ENCODE peak calls at places on chromosomes 2 and 18, in nine cellular contexts. One of them, this sample, is unnamed.

GRCh38 chr2:128322651-128323491 is 4.2 kb upstream of the HS6ST1 start:
- DNase-seq in fibroblast of pulmonary artery: no peak
- DNase-seq in OCI-M1: no peak
- DNase-seq in SK-N-SH: peak; percentile 49
- DNase-seq in lower leg skin: no peak
- DNase-seq in KBM-7: no peak
- DNase-seq in germinal center: no peak
- DNase-seq in right cardiac atrium: peak; percentile 81
- DNase-seq in activated naive CD8-positive, alpha-beta T cell treated with anti-CD3 and anti-CD28 coated beads for 36 hours: no peak
- DNase-seq in this sample: no peak

GRCh38 chr2:109369671-109370191 is 240.7 kb downstream of the SH3RF3 start:
- DNase-seq in fibroblast of pulmonary artery: no peak
- DNase-seq in OCI-M1: no peak
- DNase-seq in SK-N-SH: no peak
- DNase-seq in lower leg skin: no peak
- DNase-seq in KBM-7: no peak
- DNase-seq in germinal center: no peak
- DNase-seq in right cardiac atrium: no peak
- DNase-seq in activated naive CD8-positive, alpha-beta T cell treated with anti-CD3 and anti-CD28 coated beads for 36 hours: no peak
- DNase-seq in this sample: no peak

GRCh38 chr2:166375205-166375735 is 474 bp downstream of the SCN9A start:
- DNase-seq in fibroblast of pulmonary artery: peak; percentile 18
- DNase-seq in OCI-M1: peak; percentile 86
- DNase-seq in SK-N-SH: peak; percentile 42
- DNase-seq in lower leg skin: no peak
- DNase-seq in KBM-7: peak; percentile 48
- DNase-seq in germinal center: no peak
- DNase-seq in right cardiac atrium: no peak
- DNase-seq in activated naive CD8-positive, alpha-beta T cell treated with anti-CD3 and anti-CD28 coated beads for 36 hours: peak; percentile 0
- DNase-seq in this sample: no peak

GRCh38 chr2:125822746-125823145 is 833.2 kb upstream of the GYPC start:
- DNase-seq in fibroblast of pulmonary artery: no peak
- DNase-seq in OCI-M1: no peak
- DNase-seq in SK-N-SH: no peak
- DNase-seq in lower leg skin: no peak
- DNase-seq in KBM-7: no peak
- DNase-seq in germinal center: no peak
- DNase-seq in right cardiac atrium: no peak
- DNase-seq in activated naive CD8-positive, alpha-beta T cell treated with anti-CD3 and anti-CD28 coated beads for 36 hours: no peak
- DNase-seq in this sample: no peak

GRCh38 chr18:48236822-48237221 is 172.4 kb downstream of the ZBTB7C start:
- DNase-seq in fibroblast of pulmonary artery: no peak
- DNase-seq in OCI-M1: no peak
- DNase-seq in SK-N-SH: no peak
- DNase-seq in lower leg skin: no peak
- DNase-seq in KBM-7: no peak
- DNase-seq in germinal center: no peak
- DNase-seq in right cardiac atrium: no peak
- DNase-seq in activated naive CD8-positive, alpha-beta T cell treated with anti-CD3 and anti-CD28 coated beads for 36 hours: no peak
- DNase-seq in this sample: no peak

GRCh38 chr2:49028101-49028500 is 126.2 kb downstream of the FSHR start:
- DNase-seq in fibroblast of pulmonary artery: no peak
- DNase-seq in OCI-M1: no peak
- DNase-seq in SK-N-SH: no peak
- DNase-seq in lower leg skin: no peak
- DNase-seq in KBM-7: no peak
- DNase-seq in germinal center: no peak
- DNase-seq in right cardiac atrium: no peak
- DNase-seq in activated naive CD8-positive, alpha-beta T cell treated with anti-CD3 and anti-CD28 coated beads for 36 hours: no peak
- DNase-seq in this sample: peak; percentile 2

GRCh38 chr2:129103922-129104878 is 785.5 kb upstream of the HS6ST1 start:
- DNase-seq in fibroblast of pulmonary artery: no peak
- DNase-seq in OCI-M1: no peak
- DNase-seq in SK-N-SH: no peak
- DNase-seq in lower leg skin: no peak
- DNase-seq in KBM-7: no peak
- DNase-seq in germinal center: no peak
- DNase-seq in right cardiac atrium: no peak
- DNase-seq in activated naive CD8-positive, alpha-beta T cell treated with anti-CD3 and anti-CD28 coated beads for 36 hours: no peak
- DNase-seq in this sample: no peak

GRCh38 chr2:124027182-124027581 is 2.1 kb downstream of the CNTNAP5 start:
- DNase-seq in fibroblast of pulmonary artery: peak; percentile 80
- DNase-seq in OCI-M1: peak; percentile 94
- DNase-seq in SK-N-SH: peak; percentile 68
- DNase-seq in lower leg skin: no peak
- DNase-seq in KBM-7: peak; percentile 78
- DNase-seq in germinal center: no peak
- DNase-seq in right cardiac atrium: no peak
- DNase-seq in activated naive CD8-positive, alpha-beta T cell treated with anti-CD3 and anti-CD28 coated beads for 36 hours: no peak
- DNase-seq in this sample: peak; percentile 26

GRCh38 chr2:58186501-58186900 is 54.6 kb downstream of the FANCL start:
- DNase-seq in fibroblast of pulmonary artery: no peak
- DNase-seq in OCI-M1: no peak
- DNase-seq in SK-N-SH: no peak
- DNase-seq in lower leg skin: no peak
- DNase-seq in KBM-7: no peak
- DNase-seq in germinal center: no peak
- DNase-seq in right cardiac atrium: no peak
- DNase-seq in activated naive CD8-positive, alpha-beta T cell treated with anti-CD3 and anti-CD28 coated beads for 36 hours: no peak
- DNase-seq in this sample: no peak

GRCh38 chr2:95380280-95380679 is 22.2 kb upstream of the FAHD2A start:
- DNase-seq in fibroblast of pulmonary artery: no peak
- DNase-seq in OCI-M1: no peak
- DNase-seq in SK-N-SH: no peak
- DNase-seq in lower leg skin: no peak
- DNase-seq in KBM-7: no peak
- DNase-seq in germinal center: no peak
- DNase-seq in right cardiac atrium: no peak
- DNase-seq in activated naive CD8-positive, alpha-beta T cell treated with anti-CD3 and anti-CD28 coated beads for 36 hours: no peak
- DNase-seq in this sample: no peak

GRCh38 chr2:95384854-95385569 is 17.5 kb upstream of the FAHD2A start:
- DNase-seq in fibroblast of pulmonary artery: no peak
- DNase-seq in OCI-M1: no peak
- DNase-seq in SK-N-SH: no peak
- DNase-seq in lower leg skin: peak; percentile 77
- DNase-seq in KBM-7: no peak
- DNase-seq in germinal center: no peak
- DNase-seq in right cardiac atrium: peak; percentile 89
- DNase-seq in activated naive CD8-positive, alpha-beta T cell treated with anti-CD3 and anti-CD28 coated beads for 36 hours: no peak
- DNase-seq in this sample: no peak

GRCh38 chr2:227789803-227790202 is 23.8 kb upstream of the CCL20 start:
- DNase-seq in fibroblast of pulmonary artery: no peak
- DNase-seq in OCI-M1: no peak
- DNase-seq in SK-N-SH: no peak
- DNase-seq in lower leg skin: no peak
- DNase-seq in KBM-7: no peak
- DNase-seq in germinal center: no peak
- DNase-seq in right cardiac atrium: no peak
- DNase-seq in activated naive CD8-positive, alpha-beta T cell treated with anti-CD3 and anti-CD28 coated beads for 36 hours: no peak
- DNase-seq in this sample: no peak

GRCh38 chr2:103959174-103960125 is 894.5 kb upstream of the POU3F3 start:
- DNase-seq in fibroblast of pulmonary artery: no peak
- DNase-seq in OCI-M1: peak; percentile 44
- DNase-seq in SK-N-SH: peak; percentile 35
- DNase-seq in lower leg skin: peak; percentile 24
- DNase-seq in KBM-7: peak; percentile 60
- DNase-seq in germinal center: peak; percentile 26
- DNase-seq in right cardiac atrium: no peak
- DNase-seq in activated naive CD8-positive, alpha-beta T cell treated with anti-CD3 and anti-CD28 coated beads for 36 hours: no peak
- DNase-seq in this sample: peak; percentile 35

GRCh38 chr2:150610670-150611279 is 123.3 kb upstream of the RND3 start:
- DNase-seq in fibroblast of pulmonary artery: peak; percentile 68
- DNase-seq in OCI-M1: peak; percentile 53
- DNase-seq in SK-N-SH: peak; percentile 14
- DNase-seq in lower leg skin: no peak
- DNase-seq in KBM-7: peak; percentile 3
- DNase-seq in germinal center: no peak
- DNase-seq in right cardiac atrium: no peak
- DNase-seq in activated naive CD8-positive, alpha-beta T cell treated with anti-CD3 and anti-CD28 coated beads for 36 hours: no peak
- DNase-seq in this sample: peak; percentile 8

GRCh38 chr18:25701821-25702220 is 349.9 kb upstream of the ZNF521 start:
- DNase-seq in fibroblast of pulmonary artery: no peak
- DNase-seq in OCI-M1: no peak
- DNase-seq in SK-N-SH: no peak
- DNase-seq in lower leg skin: no peak
- DNase-seq in KBM-7: no peak
- DNase-seq in germinal center: no peak
- DNase-seq in right cardiac atrium: no peak
- DNase-seq in activated naive CD8-positive, alpha-beta T cell treated with anti-CD3 and anti-CD28 coated beads for 36 hours: no peak
- DNase-seq in this sample: no peak

GRCh38 chr2:197278804-197279763 is 31.5 kb downstream of the ANKRD44 start:
- DNase-seq in fibroblast of pulmonary artery: no peak
- DNase-seq in OCI-M1: no peak
- DNase-seq in SK-N-SH: no peak
- DNase-seq in lower leg skin: no peak
- DNase-seq in KBM-7: no peak
- DNase-seq in germinal center: no peak
- DNase-seq in right cardiac atrium: no peak
- DNase-seq in activated naive CD8-positive, alpha-beta T cell treated with anti-CD3 and anti-CD28 coated beads for 36 hours: no peak
- DNase-seq in this sample: no peak

GRCh38 chr18:74252032-74252380 is 39.8 kb downstream of the CYB5A start:
- DNase-seq in fibroblast of pulmonary artery: peak; percentile 49
- DNase-seq in OCI-M1: peak; percentile 53
- DNase-seq in SK-N-SH: no peak
- DNase-seq in lower leg skin: no peak
- DNase-seq in KBM-7: no peak
- DNase-seq in germinal center: no peak
- DNase-seq in right cardiac atrium: no peak
- DNase-seq in activated naive CD8-positive, alpha-beta T cell treated with anti-CD3 and anti-CD28 coated beads for 36 hours: peak; percentile 4
- DNase-seq in this sample: no peak

GRCh38 chr18:62833494-62833893 is 118.2 kb downstream of the PHLPP1 start:
- DNase-seq in fibroblast of pulmonary artery: no peak
- DNase-seq in OCI-M1: no peak
- DNase-seq in SK-N-SH: no peak
- DNase-seq in lower leg skin: no peak
- DNase-seq in KBM-7: no peak
- DNase-seq in germinal center: no peak
- DNase-seq in right cardiac atrium: no peak
- DNase-seq in activated naive CD8-positive, alpha-beta T cell treated with anti-CD3 and anti-CD28 coated beads for 36 hours: no peak
- DNase-seq in this sample: no peak

GRCh38 chr2:127011136-127011740 is 95.7 kb downstream of the BIN1 start:
- DNase-seq in fibroblast of pulmonary artery: peak; percentile 28
- DNase-seq in OCI-M1: no peak
- DNase-seq in SK-N-SH: no peak
- DNase-seq in lower leg skin: no peak
- DNase-seq in KBM-7: no peak
- DNase-seq in germinal center: no peak
- DNase-seq in right cardiac atrium: no peak
- DNase-seq in activated naive CD8-positive, alpha-beta T cell treated with anti-CD3 and anti-CD28 coated beads for 36 hours: no peak
- DNase-seq in this sample: no peak

GRCh38 chr2:190343500-190344274 is at the start of gene INPP1:
- DNase-seq in fibroblast of pulmonary artery: peak; percentile 74
- DNase-seq in OCI-M1: peak; percentile 46
- DNase-seq in SK-N-SH: peak; percentile 87
- DNase-seq in lower leg skin: no peak
- DNase-seq in KBM-7: peak; percentile 73
- DNase-seq in germinal center: peak; percentile 63
- DNase-seq in right cardiac atrium: peak; percentile 91
- DNase-seq in activated naive CD8-positive, alpha-beta T cell treated with anti-CD3 and anti-CD28 coated beads for 36 hours: peak; percentile 54
- DNase-seq in this sample: peak; percentile 56

GRCh38 chr2:168574856-168575630 is 119.0 kb downstream of the CERS6 start:
- DNase-seq in fibroblast of pulmonary artery: no peak
- DNase-seq in OCI-M1: peak; percentile 32
- DNase-seq in SK-N-SH: no peak
- DNase-seq in lower leg skin: no peak
- DNase-seq in KBM-7: no peak
- DNase-seq in germinal center: no peak
- DNase-seq in right cardiac atrium: no peak
- DNase-seq in activated naive CD8-positive, alpha-beta T cell treated with anti-CD3 and anti-CD28 coated beads for 36 hours: no peak
- DNase-seq in this sample: no peak

GRCh38 chr2:47339745-47340541 is 63.0 kb upstream of the MSH2 start:
- DNase-seq in fibroblast of pulmonary artery: peak; percentile 43
- DNase-seq in OCI-M1: peak; percentile 83
- DNase-seq in SK-N-SH: no peak
- DNase-seq in lower leg skin: peak; percentile 74
- DNase-seq in KBM-7: peak; percentile 51
- DNase-seq in germinal center: no peak
- DNase-seq in right cardiac atrium: peak; percentile 28
- DNase-seq in activated naive CD8-positive, alpha-beta T cell treated with anti-CD3 and anti-CD28 coated beads for 36 hours: peak; percentile 3
- DNase-seq in this sample: no peak

GRCh38 chr2:215531284-215531683 is 95.4 kb upstream of the FN1 start:
- DNase-seq in fibroblast of pulmonary artery: peak; percentile 90
- DNase-seq in OCI-M1: no peak
- DNase-seq in SK-N-SH: no peak
- DNase-seq in lower leg skin: no peak
- DNase-seq in KBM-7: no peak
- DNase-seq in germinal center: no peak
- DNase-seq in right cardiac atrium: no peak
- DNase-seq in activated naive CD8-positive, alpha-beta T cell treated with anti-CD3 and anti-CD28 coated beads for 36 hours: no peak
- DNase-seq in this sample: no peak

GRCh38 chr2:201754683-201755415 is 25.9 kb downstream of the ALS2 start:
- DNase-seq in fibroblast of pulmonary artery: no peak
- DNase-seq in OCI-M1: no peak
- DNase-seq in SK-N-SH: no peak
- DNase-seq in lower leg skin: no peak
- DNase-seq in KBM-7: no peak
- DNase-seq in germinal center: no peak
- DNase-seq in right cardiac atrium: no peak
- DNase-seq in activated naive CD8-positive, alpha-beta T cell treated with anti-CD3 and anti-CD28 coated beads for 36 hours: no peak
- DNase-seq in this sample: no peak